ENCODE peak calls at places on chromosomes 2 and 18, in four cellular contexts. One of them, this sample, is unnamed.

GRCh38 chr2:238685713-238686112 is 162.2 kb upstream of the TWIST2 start:
- DNase-seq in mammary epithelial cell: no peak
- DNase-seq in GM23338: peak; percentile 40
- DNase-seq in astrocyte: no peak
- DNase-seq in this sample: no peak

GRCh38 chr2:43193996-43194869 is 32.2 kb downstream of the ZFP36L2 start:
- DNase-seq in mammary epithelial cell: no peak
- DNase-seq in GM23338: no peak
- DNase-seq in astrocyte: no peak
- DNase-seq in this sample: no peak

GRCh38 chr2:156435725-156436476 is at the start of gene GPD2:
- DNase-seq in mammary epithelial cell: peak; percentile 61
- DNase-seq in GM23338: peak; percentile 95
- DNase-seq in astrocyte: peak; percentile 82
- DNase-seq in this sample: peak; percentile 91

GRCh38 chr2:212348501-212348900 is 190.1 kb downstream of the ERBB4 start:
- DNase-seq in astrocyte: no peak
- DNase-seq in mammary epithelial cell: no peak
- DNase-seq in GM23338: no peak
- DNase-seq in this sample: no peak

GRCh38 chr2:234502285-234502918 is 5.5 kb upstream of the ARL4C start:
- DNase-seq in astrocyte: peak; percentile 94
- DNase-seq in mammary epithelial cell: peak; percentile 91
- DNase-seq in GM23338: no peak
- DNase-seq in this sample: peak; percentile 90

GRCh38 chr2:31729065-31729439 is 148.3 kb upstream of the SRD5A2 start:
- DNase-seq in GM23338: no peak
- DNase-seq in mammary epithelial cell: no peak
- DNase-seq in astrocyte: no peak
- DNase-seq in this sample: no peak

GRCh38 chr2:100126172-100126571 is 16.2 kb downstream of the AFF3 start:
- DNase-seq in GM23338: no peak
- DNase-seq in mammary epithelial cell: no peak
- DNase-seq in astrocyte: peak; percentile 4
- DNase-seq in this sample: no peak

GRCh38 chr2:9990735-9991134 is 39.2 kb downstream of the GRHL1 start:
- DNase-seq in GM23338: peak; percentile 30
- DNase-seq in astrocyte: no peak
- DNase-seq in mammary epithelial cell: peak; percentile 12
- DNase-seq in this sample: no peak

GRCh38 chr2:127153691-127154158 is 46.8 kb upstream of the BIN1 start:
- DNase-seq in astrocyte: peak; percentile 94
- DNase-seq in mammary epithelial cell: peak; percentile 77
- DNase-seq in GM23338: no peak
- DNase-seq in this sample: peak; percentile 91

GRCh38 chr2:212939777-212940531 is 211.5 kb downstream of the IKZF2 start:
- DNase-seq in mammary epithelial cell: peak; percentile 58
- DNase-seq in GM23338: peak; percentile 46
- DNase-seq in astrocyte: no peak
- DNase-seq in this sample: peak; percentile 95

GRCh38 chr2:184560603-184561002 is 37.7 kb upstream of the ZNF804A start:
- DNase-seq in mammary epithelial cell: no peak
- DNase-seq in astrocyte: no peak
- DNase-seq in GM23338: no peak
- DNase-seq in this sample: no peak

GRCh38 chr18:51037230-51037629 is 7.2 kb downstream of the SMAD4 start:
- DNase-seq in mammary epithelial cell: no peak
- DNase-seq in astrocyte: no peak
- DNase-seq in GM23338: no peak
- DNase-seq in this sample: no peak

GRCh38 chr2:167783266-167784070 is 463.9 kb downstream of the STK39 start:
- DNase-seq in astrocyte: peak; percentile 86
- DNase-seq in GM23338: peak; percentile 25
- DNase-seq in mammary epithelial cell: peak; percentile 1
- DNase-seq in this sample: no peak

GRCh38 chr2:190359896-190360376 is 16.5 kb downstream of the INPP1 start:
- DNase-seq in GM23338: peak; percentile 21
- DNase-seq in mammary epithelial cell: peak; percentile 65
- DNase-seq in astrocyte: peak; percentile 64
- DNase-seq in this sample: no peak

GRCh38 chr18:30601541-30601940 is 441.0 kb downstream of the DSC3 start:
- DNase-seq in mammary epithelial cell: no peak
- DNase-seq in astrocyte: no peak
- DNase-seq in GM23338: no peak
- DNase-seq in this sample: no peak

GRCh38 chr18:30591462-30591861 is 451.1 kb downstream of the DSC3 start:
- DNase-seq in GM23338: no peak
- DNase-seq in mammary epithelial cell: no peak
- DNase-seq in astrocyte: no peak
- DNase-seq in this sample: no peak

GRCh38 chr18:30597202-30597601 is 445.3 kb downstream of the DSC3 start:
- DNase-seq in mammary epithelial cell: no peak
- DNase-seq in astrocyte: no peak
- DNase-seq in GM23338: no peak
- DNase-seq in this sample: no peak
- TF ChIP-seq EZH2 in mammary epithelial cell: no peak
- TF ChIP-seq EZH2 in astrocyte: no peak
- TF ChIP-seq EZH2 in GM23338: no peak
- TF ChIP-seq EZH2 in this sample: no peak

DNA sequence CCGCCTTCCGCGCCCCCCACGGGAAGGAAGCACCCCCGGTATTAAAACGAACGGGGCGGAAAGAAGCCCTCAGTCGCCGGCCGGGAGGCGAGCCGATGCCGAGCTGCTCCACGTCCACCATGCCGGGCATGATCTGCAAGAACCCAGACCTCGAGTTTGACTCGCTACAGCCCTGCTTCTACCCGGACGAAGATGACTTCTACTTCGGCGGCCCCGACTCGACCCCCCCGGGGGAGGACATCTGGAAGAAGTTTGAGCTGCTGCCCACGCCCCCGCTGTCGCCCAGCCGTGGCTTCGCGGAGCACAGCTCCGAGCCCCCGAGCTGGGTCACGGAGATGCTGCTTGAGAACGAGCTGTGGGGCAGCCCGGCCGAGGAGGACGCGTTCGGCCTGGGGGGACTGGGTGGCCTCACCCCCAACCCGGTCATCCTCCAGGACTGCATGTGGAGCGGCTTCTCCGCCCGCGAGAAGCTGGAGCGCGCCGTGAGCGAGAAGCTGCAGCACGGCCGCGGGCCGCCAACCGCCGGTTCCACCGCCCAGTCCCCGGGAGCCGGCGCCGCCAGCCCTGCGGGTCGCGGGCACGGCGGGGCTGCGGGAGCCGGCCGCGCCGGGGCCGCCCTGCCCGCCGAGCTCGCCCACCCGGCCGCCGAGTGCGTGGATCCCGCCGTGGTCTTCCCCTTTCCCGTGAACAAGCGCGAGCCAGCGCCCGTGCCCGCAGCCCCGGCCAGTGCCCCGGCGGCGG is 1.8 kb downstream of the MYCN start:
- DNase-seq in astrocyte: no peak
- DNase-seq in mammary epithelial cell: peak; percentile 15
- DNase-seq in GM23338: peak; percentile 36
- DNase-seq in this sample: no peak
- TF ChIP-seq EZH2 in astrocyte: peak; percentile 91
- TF ChIP-seq EZH2 in mammary epithelial cell: peak; percentile 91
- TF ChIP-seq EZH2 in GM23338: no peak
- TF ChIP-seq EZH2 in this sample: peak; percentile 89

DNA sequence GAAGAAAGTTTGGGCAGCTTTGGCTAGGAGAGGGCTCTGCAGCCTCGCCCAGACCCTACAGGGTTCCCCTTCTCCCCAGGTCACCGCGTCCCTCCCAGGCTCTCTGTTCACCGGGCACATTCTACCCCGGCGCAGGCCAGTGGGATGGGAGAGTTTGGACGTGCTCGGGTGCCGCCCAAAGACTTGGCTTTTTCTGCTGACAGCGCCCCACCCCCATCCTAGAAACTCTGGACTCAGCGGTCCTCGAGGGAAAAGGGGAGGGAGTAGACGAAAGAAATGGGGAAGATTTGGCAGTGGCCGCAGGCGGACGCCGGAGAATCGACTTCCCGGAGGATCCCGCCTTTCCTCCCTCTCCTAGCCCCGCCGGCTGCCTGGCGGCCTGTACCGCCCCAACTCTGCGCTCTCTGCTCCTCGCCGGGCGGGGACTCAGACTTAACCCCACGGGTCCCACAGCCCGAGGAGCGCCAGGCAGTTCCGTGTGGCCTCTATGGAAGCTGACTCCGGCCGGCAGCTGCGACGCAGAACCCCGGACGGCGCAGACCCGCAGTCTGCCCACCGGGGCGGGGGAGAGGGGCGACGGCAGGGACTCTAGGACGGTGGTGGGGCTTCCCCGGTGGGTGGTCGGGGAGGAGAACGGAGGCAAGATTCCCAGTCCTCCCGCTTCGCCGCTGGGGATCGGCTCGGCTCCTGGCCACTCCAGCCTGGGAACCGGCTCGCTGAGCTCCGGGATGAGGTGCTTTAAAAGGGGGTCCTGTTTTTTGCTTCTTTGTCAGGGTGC is 865 bp upstream of the SIX2 start:
- DNase-seq in GM23338: peak; percentile 84
- DNase-seq in astrocyte: no peak
- DNase-seq in mammary epithelial cell: peak; percentile 51
- DNase-seq in this sample: peak; percentile 75
- TF ChIP-seq EZH2 in GM23338: peak; percentile 74
- TF ChIP-seq EZH2 in astrocyte: peak; percentile 82
- TF ChIP-seq EZH2 in mammary epithelial cell: peak; percentile 47
- TF ChIP-seq EZH2 in this sample: no peak

DNA sequence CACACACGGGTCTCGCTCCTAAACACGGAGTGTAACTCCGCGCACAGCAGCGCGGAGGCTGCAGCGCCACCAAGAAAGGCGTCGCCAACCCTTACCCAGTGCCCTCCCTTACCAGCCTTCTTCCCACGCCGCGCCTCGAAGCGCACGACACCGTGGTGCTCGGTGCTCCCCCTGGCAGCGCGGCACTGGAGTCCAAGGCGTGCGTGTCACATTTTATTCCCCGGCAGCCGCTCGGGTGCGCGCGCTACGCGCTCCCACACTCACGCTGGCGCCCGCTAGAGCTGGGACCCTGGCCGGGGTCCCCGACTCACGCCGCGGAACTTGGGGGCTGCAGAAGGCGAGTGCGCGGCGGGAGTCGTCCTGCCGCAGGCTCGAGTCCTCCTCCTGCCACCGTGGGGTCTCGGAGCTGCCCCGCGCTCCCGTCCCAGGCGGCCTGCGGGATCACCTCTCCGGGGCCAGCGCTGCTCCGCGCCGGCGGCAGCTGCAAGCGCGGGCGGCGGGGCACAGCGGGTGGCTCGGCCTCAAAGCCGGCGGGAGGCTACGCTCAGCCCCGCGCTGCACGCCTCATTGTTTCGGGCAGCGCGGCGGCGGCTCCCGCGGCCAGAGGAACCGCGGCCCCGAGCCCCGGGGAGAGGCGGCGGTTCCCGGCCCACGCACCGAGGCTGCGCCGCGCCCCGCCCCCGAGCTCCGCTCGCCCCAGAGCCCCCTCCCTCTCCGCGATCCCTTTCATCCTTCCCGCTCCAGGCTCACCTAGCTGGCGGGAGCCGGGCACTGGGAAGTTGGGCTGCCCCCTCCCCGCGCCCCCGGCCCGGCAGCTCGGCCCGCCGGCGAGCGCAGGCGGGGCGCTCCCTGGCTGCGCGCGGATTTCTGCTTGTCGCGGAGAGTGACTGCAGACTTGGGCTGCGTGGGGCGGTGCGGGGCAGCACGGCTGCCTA is at the start of gene ST6GAL2:
- DNase-seq in astrocyte: no peak
- DNase-seq in mammary epithelial cell: peak; percentile 29
- DNase-seq in GM23338: peak; percentile 72
- DNase-seq in this sample: peak; percentile 52
- TF ChIP-seq EZH2 in astrocyte: peak; percentile 49
- TF ChIP-seq EZH2 in mammary epithelial cell: no peak
- TF ChIP-seq EZH2 in GM23338: no peak
- TF ChIP-seq EZH2 in this sample: no peak

DNA sequence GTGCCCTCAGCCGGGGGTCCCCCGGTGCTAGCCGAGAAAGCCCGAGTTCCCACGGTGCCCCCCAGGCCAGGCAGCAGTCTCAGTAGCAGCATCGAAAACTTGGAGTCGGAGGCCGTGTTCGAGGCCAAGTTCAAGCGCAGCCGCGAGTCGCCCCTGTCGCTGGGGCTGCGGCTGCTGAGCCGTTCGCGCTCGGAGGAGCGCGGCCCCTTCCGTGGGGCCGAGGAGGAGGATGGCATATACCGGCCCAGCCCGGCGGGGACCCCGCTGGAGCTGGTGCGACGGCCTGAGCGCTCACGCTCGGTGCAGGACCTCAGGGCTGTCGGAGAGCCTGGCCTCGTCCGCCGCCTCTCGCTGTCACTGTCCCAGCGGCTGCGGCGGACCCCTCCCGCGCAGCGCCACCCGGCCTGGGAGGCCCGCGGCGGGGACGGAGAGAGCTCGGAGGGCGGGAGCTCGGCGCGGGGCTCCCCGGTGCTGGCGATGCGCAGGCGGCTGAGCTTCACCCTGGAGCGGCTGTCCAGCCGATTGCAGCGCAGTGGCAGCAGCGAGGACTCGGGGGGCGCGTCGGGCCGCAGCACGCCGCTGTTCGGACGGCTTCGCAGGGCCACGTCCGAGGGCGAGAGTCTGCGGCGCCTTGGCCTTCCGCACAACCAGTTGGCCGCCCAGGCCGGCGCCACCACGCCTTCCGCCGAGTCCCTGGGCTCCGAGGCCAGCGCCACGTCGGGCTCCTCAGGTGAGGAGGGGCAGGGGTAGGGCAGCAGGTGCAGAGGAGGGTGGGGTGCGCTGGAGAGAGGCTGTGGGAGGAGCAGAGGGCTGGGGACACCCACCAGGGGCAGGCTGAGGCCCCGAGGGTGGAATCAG is 14.1 kb upstream of the GMPPA start:
- DNase-seq in astrocyte: no peak
- DNase-seq in mammary epithelial cell: no peak
- DNase-seq in GM23338: peak; percentile 75
- DNase-seq in this sample: no peak
- TF ChIP-seq EZH2 in astrocyte: peak; percentile 72
- TF ChIP-seq EZH2 in mammary epithelial cell: no peak
- TF ChIP-seq EZH2 in GM23338: no peak
- TF ChIP-seq EZH2 in this sample: no peak